ENCODE peak calls at places on chromosomes 12 and 14, in nine cellular contexts. S is NAMALWA, L is natural killer cell, V is lung microvascular endothelial cell, B is ELR, A is right lobe of liver, M is heart left ventricle, Q is IMR-90, D is HS-5. F is an unnamed sample.

GRCh38 chr12:110270125-110270962 is 10.7 kb upstream of the ATP2A2 start:
- DNase-seq in S (no peak), L (no peak), V (peak), B (peak), A (no peak), M (peak), Q (peak), D (no peak), F (peak)

GRCh38 chr12:110741795-110742717 is 635 bp downstream of the PPP1CC start:
- DNase-seq in S (peak), L (no peak), V (peak), B (peak), A (peak), M (peak), Q (peak), D (no peak), F (peak)

GRCh38 chr12:106914796-106915634 is 40.7 kb upstream of the TMEM263 start:
- DNase-seq in S (no peak), L (no peak), V (no peak), B (no peak), A (no peak), M (no peak), Q (no peak), D (no peak), F (no peak)

GRCh38 chr12:109385339-109386078 is 37.8 kb downstream of the MYO1H start:
- DNase-seq in S (peak), L (no peak), V (peak), B (peak), A (no peak), M (no peak), Q (peak), D (peak), F (peak)

GRCh38 chr14:93086441-93087055 is 29.2 kb downstream of the ITPK1 start:
- DNase-seq in S (no peak), L (no peak), V (no peak), B (peak), A (no peak), M (peak), Q (no peak), D (no peak), F (no peak)

GRCh38 chr14:75285331-75285730 is 6.7 kb downstream of the FOS start:
- DNase-seq in S (no peak), L (no peak), V (no peak), B (no peak), A (no peak), M (no peak), Q (no peak), D (no peak), F (no peak)

GRCh38 chr14:95953111-95953724 is 76.6 kb downstream of the TUNAR start:
- DNase-seq in S (peak), L (no peak), V (peak), B (peak), A (no peak), M (no peak), Q (no peak), D (no peak), F (no peak)

GRCh38 chr12:66733321-66733720 is 54.4 kb upstream of the GRIP1 start:
- DNase-seq in S (no peak), L (no peak), V (no peak), B (no peak), A (no peak), M (no peak), Q (no peak), D (no peak), F (no peak)

GRCh38 chr14:32588448-32589320 is 259.6 kb downstream of the AKAP6 start:
- DNase-seq in S (peak), L (no peak), V (peak), B (peak), A (no peak), M (no peak), Q (peak), D (no peak), F (peak)

GRCh38 chr12:108043750-108044149 is 85.3 kb upstream of the WSCD2 start:
- DNase-seq in S (no peak), L (no peak), V (no peak), B (no peak), A (no peak), M (no peak), Q (no peak), D (no peak), F (no peak)

GRCh38 chr14:51996148-51996746 is 6.9 kb downstream of the RTRAF start:
- DNase-seq in S (no peak), L (no peak), V (peak), B (peak), A (no peak), M (no peak), Q (peak), D (no peak), F (peak)

GRCh38 chr12:57590892-57591566 is at the start of gene PIP4K2C:
- DNase-seq in S (peak), L (peak), V (peak), B (peak), A (peak), M (peak), Q (peak), D (no peak), F (peak)